ENCODE peak calls at places on chromosomes 12 and 14, in four cellular contexts. M, J, B and Q are unnamed samples. For H3K4me1 and H4K20me1, the result is how much of the 10 kb centered on the place peaks cover.

GRCh38 chr12:109967383-109968031 is 28.7 kb downstream of the GIT2 start:
- DNase-seq in J (peak), M (peak), B (no peak), Q (peak)

GRCh38 chr12:86660488-86661171 is 404.4 kb upstream of the MGAT4C start:
- DNase-seq in M (peak), B (peak), J (no peak), Q (no peak)

GRCh38 chr12:11015775-11016430 is 6.5 kb downstream of the TAS2R19 start:
- DNase-seq in J (peak), M (no peak), B (no peak), Q (no peak)

GRCh38 chr12:130965668-130966067 is 12.0 kb downstream of the ADGRD1 start:
- DNase-seq in J (no peak), B (no peak), M (no peak), Q (no peak)

GRCh38 chr14:42965512-42965911 is 1358.8 kb downstream of the LRFN5 start:
- DNase-seq in B (no peak), M (no peak), J (no peak), Q (no peak)

GRCh38 chr14:88866305-88866704 is 41.9 kb downstream of the TTC8 start:
- DNase-seq in M (no peak), J (no peak), B (peak), Q (no peak)

GRCh38 chr14:37223947-37224474 is 26.3 kb downstream of the MIPOL1 start:
- DNase-seq in B (no peak), J (no peak), M (peak), Q (no peak)

GRCh38 chr12:53049582-53050318 is at the start of gene TNS2:
- DNase-seq in B (peak), M (peak), J (peak), Q (no peak)

GRCh38 chr12:49293056-49293956 is 1.6 kb upstream of the PRPH start:
- DNase-seq in J (no peak), M (no peak), B (no peak), Q (no peak)

GRCh38 chr12:91023326-91024004 is 18.7 kb upstream of the EPYC start:
- DNase-seq in J (no peak), B (peak), M (peak), Q (peak)

GRCh38 chr12:12349711-12350665 is at the start of gene MANSC1:
- DNase-seq in J (peak), M (peak), B (peak), Q (peak)

GRCh38 chr12:3751151-3752095 is 1.5 kb downstream of the CRACR2A start:
- DNase-seq in B (no peak), M (no peak), J (no peak), Q (no peak)

GRCh38 chr14:89186850-89187376 is 230.1 kb downstream of the FOXN3 start:
- DNase-seq in M (peak), B (peak), J (no peak), Q (no peak)

GRCh38 chr14:90616881-90617280 is 199.3 kb downstream of the TTC7B start:
- DNase-seq in B (peak), M (no peak), J (no peak), Q (no peak)

GRCh38 chr12:100797246-100797645 is 2.7 kb downstream of the ANO4 start:
- DNase-seq in M (no peak), J (no peak), B (no peak), Q (no peak)

GRCh38 chr14:92679246-92679645 is 69.2 kb downstream of the LGMN start:
- DNase-seq in M (no peak), B (no peak), J (no peak), Q (no peak)

GRCh38 chr14:103110681-103111296 is 12.5 kb upstream of the TNFAIP2 start:
- DNase-seq in B (peak), J (no peak), M (no peak), Q (peak)

GRCh38 chr12:77226398-77226797 is 161.0 kb upstream of the E2F7 start:
- DNase-seq in B (no peak), J (no peak), M (no peak), Q (no peak)

GRCh38 chr14:76877871-76878270 is 51.7 kb downstream of the LRRC74A start:
- DNase-seq in B (no peak), J (no peak), M (no peak), Q (no peak)

GRCh38 chr12:103599274-103599673 is 12.2 kb downstream of the STAB2 start:
- DNase-seq in B (no peak), M (no peak), J (no peak), Q (no peak)

GRCh38 chr12:2494490-2495192 is 300.1 kb upstream of the FKBP4 start:
- DNase-seq in B (no peak), M (no peak), J (no peak), Q (no peak)

GRCh38 chr12:62834971-62835547 is 99.9 kb downstream of the PPM1H start:
- DNase-seq in B (peak), J (no peak), M (peak), Q (no peak)

GRCh38 chr12:114709112-114709511 is 25.1 kb upstream of the TBX3 start:
- DNase-seq in B (no peak), M (no peak), J (no peak), Q (no peak)

GRCh38 chr14:81625343-81625742 is 91.7 kb upstream of the SEL1L start:
- DNase-seq in M (peak), B (no peak), J (peak), Q (no peak)

GRCh38 chr14:42944284-42944683 is 1337.6 kb downstream of the LRFN5 start:
- DNase-seq in B (peak), J (no peak), M (peak), Q (no peak)

GRCh38 chr12:126700115-126700514 is 1566.9 kb upstream of the TMEM132C start:
- DNase-seq in J (no peak), M (no peak), B (no peak), Q (no peak)

GRCh38 chr14:99749763-99750715 is 43.2 kb upstream of the EML1 start:
- DNase-seq in J (no peak), M (no peak), B (no peak), Q (no peak)

GRCh38 chr12:116267948-116268347 is 9.5 kb downstream of the MED13L start:
- DNase-seq in M (no peak), J (no peak), B (no peak), Q (no peak)

GRCh38 chr12:79373896-79374499 is 316.8 kb downstream of the PAWR start:
- DNase-seq in J (peak), B (peak), M (peak), Q (peak)

GRCh38 chr12:4215862-4216541 is 57.6 kb upstream of the CCND2 start:
- DNase-seq in B (no peak), M (peak), J (no peak), Q (no peak)

GRCh38 chr12:49645151-49646039 is 22.0 kb downstream of the PRPF40B start:
- DNase-seq in M (no peak), B (no peak), J (no peak), Q (no peak)

GRCh38 chr14:51929156-51929555 is 60.2 kb upstream of the RTRAF start:
- DNase-seq in B (peak), M (no peak), J (no peak), Q (no peak)

DNA sequence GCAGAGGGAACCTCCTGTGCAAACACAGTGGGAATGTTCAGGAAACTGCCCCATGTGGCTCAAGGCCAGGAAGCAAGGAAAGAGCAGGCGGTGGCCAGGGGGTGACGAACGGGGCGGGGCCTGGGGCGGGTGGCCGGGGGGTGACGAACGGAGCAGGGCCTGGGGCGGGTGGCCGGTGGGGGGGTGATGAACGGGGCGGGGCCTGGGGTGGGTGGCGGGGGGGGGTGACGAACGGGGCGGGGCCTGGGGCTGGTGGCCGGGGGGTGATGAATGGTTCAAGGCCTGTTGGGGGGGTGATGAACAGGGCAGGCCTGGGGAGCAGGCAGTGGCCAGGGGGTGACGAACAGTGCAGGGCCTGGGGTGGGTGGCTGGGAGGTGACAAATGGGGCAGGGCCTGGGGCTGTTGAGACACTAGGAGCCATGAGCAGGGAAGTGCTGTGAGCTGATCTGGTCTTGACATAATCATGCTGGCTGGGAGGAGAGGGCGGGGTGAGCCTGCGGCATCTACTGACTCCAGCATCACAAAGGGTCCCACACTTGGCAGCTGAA is 62.7 kb upstream of the FBRSL1 start:
- DNase-seq in J (no peak), B (no peak), M (peak), Q (no peak)
- H3K4me1 ChIP-seq in J (under half), B (under half), M (under half), Q (under half)

GRCh38 chr14:73752297-73752992 is 38.3 kb upstream of the PNMA1 start:
- DNase-seq in M (peak), J (no peak), B (peak), Q (peak)
- H4K20me1 ChIP-seq in M (half or more), J (half or more), B (under half), Q (under half)

GRCh38 chr12:6116481-6117021 is 7.9 kb downstream of the VWF start:
- DNase-seq in B (peak), M (peak), J (no peak), Q (no peak)
- H3K4me1 ChIP-seq in B (under half), M (under half), J (under half), Q (under half)

DNA sequence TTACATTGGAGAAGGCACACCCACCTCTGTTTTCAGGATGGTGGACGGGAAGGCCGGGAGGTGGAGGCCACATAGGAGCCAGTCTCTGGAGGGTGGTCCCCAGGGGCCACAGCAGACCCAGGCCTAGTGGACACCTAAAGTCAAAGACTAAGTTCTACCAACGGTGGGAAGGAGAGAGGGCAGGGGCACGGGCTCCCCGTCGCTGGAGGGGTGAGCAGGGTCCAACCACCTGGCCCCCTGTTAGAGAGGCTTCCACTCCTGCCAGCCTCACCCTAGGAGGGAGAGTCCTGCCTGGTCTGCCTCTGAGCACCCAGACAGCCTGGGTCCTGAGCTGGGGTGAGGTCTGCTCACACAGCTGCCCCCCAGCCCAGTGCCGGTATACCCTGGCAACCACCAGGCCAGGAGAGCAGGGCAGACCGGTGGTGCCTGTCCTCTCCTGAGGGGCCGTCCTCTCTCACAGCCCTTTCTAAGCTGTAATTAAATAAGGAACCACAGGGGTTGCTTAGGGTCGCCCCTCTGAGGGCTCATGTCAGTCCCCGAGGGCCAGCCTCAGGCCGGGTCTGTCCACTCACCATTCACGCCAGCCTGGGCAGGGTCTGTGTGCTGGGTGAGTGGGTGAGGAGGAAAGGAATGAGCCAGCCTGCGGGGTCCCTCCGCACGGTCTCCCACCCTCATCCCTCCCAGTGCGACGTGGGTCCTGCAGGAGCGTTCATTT is 2.3 kb downstream of the INF2 start:
- DNase-seq in M (no peak), J (no peak), B (no peak), Q (no peak)
- H4K20me1 ChIP-seq in M (half or more), J (under half), B (under half), Q (half or more)

GRCh38 chr12:52015393-52016081 is 8.8 kb downstream of the TAMALIN start:
- DNase-seq in J (no peak), B (no peak), M (no peak), Q (no peak)
- H3K4me1 ChIP-seq in J (under half), B (under half), M (under half), Q (under half)

GRCh38 chr12:124566181-124567034 is 1.0 kb downstream of the NCOR2 start:
- DNase-seq in M (peak), B (peak), J (peak), Q (peak)

GRCh38 chr12:124567035-124567672 is at the start of gene NCOR2:
- DNase-seq in B (no peak), M (peak), J (no peak), Q (no peak)

GRCh38 chr12:124564232-124564958 is 3.0 kb downstream of the NCOR2 start:
- DNase-seq in M (no peak), J (peak), B (no peak), Q (no peak)

GRCh38 chr12:124565071-124565491 is 2.3 kb downstream of the NCOR2 start:
- DNase-seq in B (peak), M (no peak), J (no peak), Q (no peak)

DNA sequence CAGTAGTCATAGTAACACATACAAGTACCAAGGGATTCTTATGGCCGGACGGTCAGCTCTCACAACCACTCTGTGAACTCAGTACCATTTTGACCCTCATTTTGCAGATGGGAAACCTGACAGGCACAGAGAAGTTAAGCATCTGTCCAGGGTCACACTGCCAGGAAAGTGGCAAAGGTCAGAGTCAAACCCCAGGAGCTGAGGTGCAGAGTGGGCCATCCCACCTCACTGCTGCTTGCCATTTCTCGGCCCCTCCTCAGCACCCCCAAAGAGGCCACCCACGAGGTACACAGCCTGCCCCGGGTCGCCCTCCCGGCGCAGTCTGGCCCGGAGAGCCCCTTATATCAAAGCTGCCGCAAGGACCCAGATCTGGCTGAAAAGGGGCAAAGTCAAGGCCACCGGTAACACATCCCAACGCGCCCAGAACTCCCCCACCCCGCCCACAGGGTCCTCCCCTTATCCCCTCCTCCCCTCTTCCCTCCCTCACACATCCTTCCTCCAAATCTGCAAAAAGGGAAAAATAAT is 1.7 kb downstream of the NCOR2 start:
- DNase-seq in B (no peak), M (peak), J (no peak), Q (no peak)
- H4K20me1 ChIP-seq in B (under half), M (under half), J (half or more), Q (half or more)

GRCh38 chr12:124836759-124837158 is 26.9 kb downstream of the SCARB1 start:
- DNase-seq in J (no peak), B (no peak), M (no peak), Q (no peak)
- H3K4me1 ChIP-seq in J (under half), B (under half), M (under half), Q (under half)

GRCh38 chr12:46368684-46369083 is 3.9 kb downstream of the SLC38A2 start:
- DNase-seq in M (no peak), B (no peak), J (no peak), Q (no peak)
- H4K20me1 ChIP-seq in M (half or more), B (under half), J (half or more), Q (half or more)

GRCh38 chr12:32887058-32887457 is 9.5 kb downstream of the PKP2 start:
- DNase-seq in B (no peak), J (no peak), M (no peak), Q (no peak)

GRCh38 chr12:32881702-32882101 is 14.9 kb downstream of the PKP2 start:
- DNase-seq in B (no peak), M (no peak), J (no peak), Q (no peak)

GRCh38 chr12:32881107-32881506 is 15.5 kb downstream of the PKP2 start:
- DNase-seq in B (no peak), M (no peak), J (no peak), Q (no peak)

GRCh38 chr12:32885831-32886230 is 10.7 kb downstream of the PKP2 start:
- DNase-seq in M (no peak), J (no peak), B (no peak), Q (no peak)

GRCh38 chr12:32884962-32885361 is 11.6 kb downstream of the PKP2 start:
- DNase-seq in M (no peak), J (no peak), B (no peak), Q (no peak)
- H3K4me1 ChIP-seq in M (under half), J (under half), B (under half), Q (under half)

GRCh38 chr12:108681317-108681716 is 47.6 kb upstream of the SELPLG start:
- DNase-seq in B (no peak), J (no peak), M (no peak), Q (no peak)
- H4K20me1 ChIP-seq in B (under half), J (under half), M (under half), Q (under half)